ENCODE peak calls at places on chromosomes 13 and 19, in ten cellular contexts. O is HepG2; S is H54; Q is keratinocyte; Z is NCI-H146; H is MG63; U is activated naive CD8-positive, alpha-beta T cell treated with anti-CD3 and anti-CD28 coated beads, Interleukin-2, amount 50 U/mL, for 24 hours; W is pulmonary artery endothelial cell; V is AG09319; E is endothelial cell of umbilical vein. B is an unnamed sample.
A peak's percentile ranks its signal among the peaks of the same experiment; 100 is the strongest.

GRCh38 chr19:56088454-56089215 is 32.5 kb downstream of the ZNF787 start:
- DNase-seq in H (no peak), U (no peak), Q (no peak), S (no peak), E (no peak), Z (no peak), O (no peak), W (no peak), V (no peak), B (no peak)

GRCh38 chr13:20843177-20843576 is 59.4 kb downstream of the XPO4 start:
- DNase-seq in E (peak; percentile 88), W (peak; percentile 59), S (no peak), H (no peak), Z (no peak), O (no peak), Q (no peak), U (no peak), V (no peak), B (no peak)

GRCh38 chr13:95246292-95247082 is 54.8 kb downstream of the ABCC4 start:
- DNase-seq in S (no peak), E (no peak), W (no peak), Z (peak; percentile 73), U (no peak), H (no peak), V (no peak), Q (no peak), O (no peak), B (no peak)

GRCh38 chr19:9936151-9937000 is at the start of gene OLFM2:
- DNase-seq in Q (no peak), Z (peak; percentile 23), O (no peak), H (peak; percentile 50), E (no peak), U (peak; percentile 27), S (no peak), W (no peak), V (no peak), B (no peak)

GRCh38 chr19:55319786-55320185 is 5.4 kb downstream of the TMEM150B start:
- DNase-seq in Q (no peak), O (no peak), S (peak; percentile 66), Z (peak; percentile 82), V (no peak), E (peak; percentile 22), H (peak; percentile 43), W (no peak), U (no peak), B (no peak)

GRCh38 chr13:27599845-27600553 is 20.3 kb downstream of the LNX2 start:
- DNase-seq in Q (no peak), W (peak; percentile 57), S (no peak), U (no peak), H (peak; percentile 64), Z (no peak), E (peak; percentile 70), V (no peak), O (peak; percentile 67), B (no peak)

GRCh38 chr19:1370579-1371361 is 12.9 kb upstream of the NDUFS7 start:
- DNase-seq in E (no peak), H (no peak), Z (no peak), O (no peak), W (no peak), V (no peak), Q (no peak), S (no peak), U (no peak), B (no peak)

GRCh38 chr19:54952591-54953344 is 5.4 kb upstream of the NLRP7 start:
- DNase-seq in H (peak; percentile 93), S (peak; percentile 71), E (peak; percentile 6), W (no peak), Z (no peak), Q (no peak), O (no peak), U (no peak), V (no peak), B (no peak)

GRCh38 chr19:6774821-6775707 is 2.6 kb downstream of the VAV1 start:
- DNase-seq in O (no peak), H (peak; percentile 22), E (no peak), Z (no peak), U (no peak), S (no peak), W (no peak), Q (no peak), V (no peak), B (no peak)

GRCh38 chr13:45473627-45474026 is 8.9 kb downstream of the COG3 start:
- DNase-seq in O (peak; percentile 43), W (no peak), E (no peak), V (no peak), H (no peak), U (no peak), Q (no peak), Z (no peak), S (no peak), B (no peak)

GRCh38 chr13:96200810-96201209 is 110.9 kb downstream of the HS6ST3 start:
- DNase-seq in U (no peak), Q (no peak), V (no peak), Z (no peak), S (no peak), O (no peak), W (no peak), H (no peak), E (no peak), B (no peak)

GRCh38 chr19:55552620-55553019 is 7.3 kb upstream of the SBK3 start:
- DNase-seq in H (peak; percentile 81), O (peak; percentile 43), S (no peak), W (no peak), E (no peak), V (peak; percentile 18), Q (no peak), Z (no peak), U (no peak), B (no peak)

GRCh38 chr19:48194041-48194871 is 23.8 kb downstream of the ZSWIM9 start:
- DNase-seq in U (peak; percentile 53), Z (no peak), E (no peak), V (no peak), Q (no peak), O (peak; percentile 18), S (no peak), H (no peak), W (no peak), B (no peak)

GRCh38 chr19:14550201-14550754 is 20.9 kb downstream of the TECR start:
- DNase-seq in E (no peak), O (no peak), W (no peak), Q (no peak), U (no peak), S (no peak), H (no peak), V (no peak), Z (no peak), B (no peak)

GRCh38 chr13:26499209-26499601 is 58.3 kb upstream of the WASF3 start:
- DNase-seq in H (no peak), V (no peak), E (no peak), Z (peak; percentile 50), Q (no peak), S (no peak), U (no peak), O (no peak), W (no peak), B (no peak)

B was measured in effector memory CD8-positive, alpha-beta T cell.